ENCODE peak calls at places on chromosomes 4 and X, in ten cellular contexts. J, F, U, M, L, G, X, T, R and K are unnamed samples.
A peak's percentile ranks its signal among the peaks of the same experiment; 100 is the strongest.

GRCh38 chr4:46432923-46433322 is 43.0 kb upstream of the GABRA2 start:
- DNase-seq in J (peak; percentile 50), R (no peak), T (no peak), G (no peak), M (no peak), X (no peak), L (peak; percentile 57), F (no peak), U (peak; percentile 6), K (no peak)

GRCh38 chrX:1336331-1337143 is at the start of gene IL3RA:
- DNase-seq in X (no peak), U (no peak), G (no peak), R (peak; percentile 78), T (no peak), F (peak; percentile 70), L (peak; percentile 40), J (no peak), M (no peak), K (no peak)

GRCh38 chr4:81891005-81891795 is 419.5 kb upstream of the RASGEF1B start:
- DNase-seq in M (no peak), U (no peak), R (no peak), T (no peak), X (no peak), F (no peak), J (no peak), L (no peak), G (no peak), K (no peak)

GRCh38 chr4:48801016-48801715 is 21.1 kb upstream of the FRYL start:
- DNase-seq in L (no peak), R (no peak), F (no peak), T (no peak), J (no peak), G (no peak), M (no peak), U (no peak), X (no peak), K (no peak)

GRCh38 chrX:45134303-45134702 is 66.4 kb downstream of the DIPK2B start:
- DNase-seq in F (no peak), X (no peak), J (no peak), T (no peak), R (no peak), G (no peak), M (peak; percentile 5), U (no peak), L (no peak), K (no peak)

GRCh38 chr4:123816462-123816861 is 419.9 kb downstream of the SPRY1 start:
- DNase-seq in L (no peak), R (no peak), G (no peak), F (no peak), T (no peak), U (no peak), J (no peak), M (no peak), X (no peak), K (no peak)

GRCh38 chrX:97039363-97040029 is 155.8 kb downstream of the RPA4 start:
- DNase-seq in F (no peak), G (no peak), J (peak; percentile 60), X (peak; percentile 27), M (no peak), U (peak; percentile 33), L (peak; percentile 50), T (no peak), R (peak; percentile 57), K (peak; percentile 4)

GRCh38 chr4:112881842-112882241 is 167.6 kb upstream of the ANK2 start:
- DNase-seq in U (no peak), R (no peak), F (no peak), G (no peak), T (no peak), L (no peak), X (no peak), M (no peak), J (no peak), K (no peak)

GRCh38 chr4:87065016-87065415 is 130.2 kb downstream of the AFF1 start:
- DNase-seq in U (no peak), G (no peak), X (no peak), L (no peak), T (no peak), M (no peak), J (no peak), F (no peak), R (no peak), K (no peak)

GRCh38 chr4:15414601-15415091 is 13.2 kb upstream of the C1QTNF7 start:
- DNase-seq in T (no peak), J (peak; percentile 68), R (no peak), U (no peak), M (no peak), X (no peak), F (no peak), G (no peak), L (peak; percentile 72), K (no peak)

GRCh38 chr4:117796677-117797076 is 237.6 kb upstream of the NDST3 start:
- DNase-seq in U (peak; percentile 13), F (no peak), G (no peak), T (no peak), X (no peak), M (no peak), J (no peak), L (no peak), R (no peak), K (no peak)

GRCh38 chrX:10479508-10479907 is 140.9 kb downstream of the MID1 start:
- DNase-seq in R (no peak), X (no peak), F (no peak), T (no peak), L (no peak), U (no peak), M (no peak), J (no peak), G (no peak), K (no peak)

GRCh38 chrX:48493890-48494364 is 14.9 kb upstream of the PORCN start:
- DNase-seq in U (peak; percentile 55), J (peak; percentile 63), T (peak; percentile 41), X (peak; percentile 47), F (no peak), G (no peak), M (peak; percentile 40), R (no peak), L (peak; percentile 79), K (peak; percentile 48)
- TF ChIP-seq CTCF in U (peak; percentile 39), J (peak; percentile 36), T (peak; percentile 41), X (no peak), F (no peak), G (no peak), M (peak; percentile 56), R (no peak), L (peak; percentile 35), K (peak; percentile 27)

GRCh38 chr4:102604222-102604940 is 103.2 kb downstream of the NFKB1 start:
- DNase-seq in M (no peak), J (no peak), G (no peak), T (no peak), X (no peak), F (no peak), U (no peak), L (no peak), R (no peak), K (no peak)
- TF ChIP-seq CTCF in M (no peak), J (no peak), G (no peak), T (no peak), X (no peak), F (no peak), U (no peak), L (no peak), R (no peak), K (no peak)

DNA sequence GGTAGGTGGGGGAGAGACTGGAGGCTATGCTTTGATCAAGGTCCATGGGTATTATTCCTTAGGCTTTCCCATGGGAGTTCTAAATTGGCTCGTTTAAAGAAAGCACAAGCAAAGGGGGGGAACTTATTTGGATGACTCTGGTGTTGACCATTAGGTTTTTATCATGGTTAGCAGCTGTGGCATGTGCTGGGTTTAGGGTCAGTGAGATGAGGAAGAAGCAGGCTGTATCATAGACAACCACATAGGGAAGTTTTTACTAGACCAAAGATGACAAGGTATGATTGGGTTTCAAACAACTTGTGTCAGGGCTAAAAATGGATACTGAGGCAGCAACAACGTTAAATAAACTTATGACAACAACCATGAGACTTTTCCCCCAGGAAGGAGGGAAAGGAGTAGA is 97.7 kb downstream of the DNAAF6 start:
- DNase-seq in G (no peak), J (no peak), L (no peak), R (no peak), U (no peak), F (no peak), X (no peak), T (no peak), M (no peak), K (no peak)
- TF ChIP-seq CTCF in G (no peak), J (no peak), L (no peak), R (no peak), U (no peak), F (no peak), X (no peak), T (no peak), M (no peak), K (no peak)

GRCh38 chr4:38804654-38805295 is at the start of gene TLR1:
- DNase-seq in U (peak; percentile 67), J (peak; percentile 74), R (no peak), F (no peak), X (no peak), L (peak; percentile 83), T (no peak), G (no peak), M (no peak), K (no peak)
- TF ChIP-seq CTCF in U (peak; percentile 47), J (peak; percentile 52), R (no peak), F (no peak), X (no peak), L (peak; percentile 45), T (peak; percentile 34), G (peak; percentile 36), M (peak; percentile 62), K (peak; percentile 15)

GRCh38 chr4:128757712-128758111 is 51.8 kb upstream of the JADE1 start:
- DNase-seq in G (no peak), F (no peak), T (peak; percentile 15), U (no peak), R (peak; percentile 75), X (peak; percentile 43), J (no peak), M (no peak), L (no peak), K (peak; percentile 1)
- TF ChIP-seq CTCF in G (no peak), F (no peak), T (no peak), U (no peak), R (no peak), X (no peak), J (no peak), M (no peak), L (no peak), K (no peak)

GRCh38 chr4:126583509-126583908 is 1049.2 kb upstream of the INTU start:
- DNase-seq in X (no peak), G (no peak), J (no peak), M (no peak), U (peak; percentile 65), R (no peak), F (no peak), T (no peak), L (peak; percentile 43), K (no peak)
- TF ChIP-seq CTCF in X (no peak), G (no peak), J (peak; percentile 29), M (peak; percentile 36), U (peak; percentile 72), R (no peak), F (no peak), T (no peak), L (peak; percentile 45), K (no peak)